ENCODE peak calls at places on chromosomes 6 and 20, in ten cellular contexts. N, R, V, Y, L, H, D, J, B and X are unnamed samples.

GRCh38 chr6:36980876-36981619 is 4.9 kb downstream of the MTCH1 start:
- DNase-seq in V (no peak), N (no peak), H (no peak), J (peak), Y (no peak), D (no peak), R (no peak), B (no peak), L (no peak), X (no peak)

GRCh38 chr6:29791162-29791561 is 36.5 kb upstream of the HLA-G start:
- DNase-seq in N (no peak), L (no peak), Y (peak), R (no peak), H (peak), B (no peak), J (peak), D (no peak), V (no peak), X (no peak)

GRCh38 chr6:28863607-28864320 is 60.0 kb downstream of the TRIM27 start:
- DNase-seq in L (no peak), H (peak), D (peak), J (peak), N (peak), Y (peak), R (peak), V (peak), B (peak), X (peak)

GRCh38 chr6:17004269-17004668 is 97.6 kb upstream of the STMND1 start:
- DNase-seq in J (peak), Y (no peak), D (no peak), R (no peak), V (no peak), H (no peak), B (no peak), L (no peak), N (no peak), X (no peak)

GRCh38 chr6:11324453-11325023 is 92.1 kb upstream of the NEDD9 start:
- DNase-seq in D (no peak), L (no peak), H (no peak), V (no peak), B (no peak), Y (no peak), N (no peak), J (no peak), R (no peak), X (no peak)

GRCh38 chr20:37375227-37375626 is 29.3 kb downstream of the SRC start:
- DNase-seq in R (no peak), Y (no peak), J (no peak), V (no peak), L (no peak), B (no peak), N (no peak), H (no peak), D (no peak), X (no peak)

GRCh38 chr6:112178846-112179245 is 75.5 kb downstream of the LAMA4 start:
- DNase-seq in R (no peak), N (no peak), H (no peak), J (no peak), V (no peak), D (no peak), B (no peak), Y (no peak), L (no peak), X (no peak)

GRCh38 chr6:89842228-89842627 is 12.5 kb downstream of the CASP8AP2 start:
- DNase-seq in B (no peak), N (no peak), H (no peak), Y (no peak), L (no peak), V (no peak), D (no peak), J (peak), R (peak), X (no peak)

GRCh38 chr6:71123051-71123450 is 165.6 kb upstream of the OGFRL1 start:
- DNase-seq in D (no peak), B (no peak), N (no peak), R (peak), V (no peak), H (no peak), J (no peak), Y (no peak), L (no peak), X (no peak)

GRCh38 chr20:5729348-5729747 is 20.9 kb upstream of the SHLD1 start:
- DNase-seq in D (peak), Y (peak), H (no peak), R (no peak), J (no peak), B (no peak), V (no peak), N (no peak), L (no peak), X (no peak)

GRCh38 chr6:100376103-100376502 is 88.6 kb downstream of the SIM1 start:
- DNase-seq in L (no peak), H (no peak), Y (no peak), R (no peak), D (no peak), B (no peak), V (no peak), N (no peak), J (no peak), X (no peak)

GRCh38 chr6:113599444-113599843 is 257.7 kb upstream of the MARCKS start:
- DNase-seq in D (no peak), Y (no peak), H (no peak), V (no peak), N (no peak), B (no peak), J (no peak), R (peak), L (no peak), X (no peak)

GRCh38 chr6:140062042-140063041 is 687.9 kb upstream of the CITED2 start:
- DNase-seq in B (no peak), H (peak), V (peak), L (no peak), R (peak), N (peak), Y (peak), J (peak), D (peak), X (peak)

GRCh38 chr20:5580940-5581708 is 169.1 kb upstream of the SHLD1 start:
- DNase-seq in B (no peak), Y (no peak), H (no peak), R (no peak), J (no peak), L (no peak), D (no peak), N (no peak), V (no peak), X (no peak)

GRCh38 chr6:71544028-71544427 is 255.4 kb downstream of the OGFRL1 start:
- DNase-seq in B (no peak), N (no peak), V (no peak), H (no peak), R (peak), J (peak), Y (peak), D (no peak), L (no peak), X (no peak)

GRCh38 chr6:130810307-130811030 is 16.7 kb upstream of the SMLR1 start:
- DNase-seq in B (no peak), H (no peak), N (no peak), L (no peak), V (no peak), D (no peak), R (peak), Y (no peak), J (peak), X (no peak)

GRCh38 chr6:37783831-37784584 is 35.5 kb upstream of the ZFAND3 start:
- DNase-seq in Y (no peak), D (no peak), J (peak), N (peak), L (no peak), V (peak), H (no peak), R (no peak), B (peak), X (peak)

GRCh38 chr6:52877786-52878185 is 31.7 kb downstream of the GSTA3 start:
- DNase-seq in B (no peak), R (peak), L (no peak), J (peak), N (no peak), Y (no peak), H (no peak), V (no peak), D (no peak), X (no peak)

GRCh38 chr6:52877168-52877567 is 32.3 kb downstream of the GSTA3 start:
- DNase-seq in J (peak), V (no peak), N (no peak), D (peak), R (peak), Y (peak), B (no peak), L (peak), H (peak), X (no peak)

GRCh38 chr6:52881996-52882841 is 27.3 kb downstream of the GSTA3 start:
- DNase-seq in R (peak), D (peak), Y (peak), H (peak), V (peak), N (peak), J (peak), L (peak), B (peak), X (peak)

GRCh38 chr6:52876056-52876787 is 33.3 kb downstream of the GSTA3 start:
- DNase-seq in Y (no peak), J (peak), B (no peak), L (no peak), V (no peak), H (no peak), R (no peak), N (no peak), D (no peak), X (no peak)

GRCh38 chr6:52881662-52881995 is 27.9 kb downstream of the GSTA3 start:
- DNase-seq in D (no peak), H (no peak), Y (no peak), R (no peak), L (no peak), B (no peak), N (no peak), V (no peak), J (no peak), X (no peak)
- H3K4me3 ChIP-seq in D (peak), H (no peak), Y (peak), R (no peak), L (no peak), B (peak), N (peak), V (peak), J (peak), X (peak)

GRCh38 chr6:80489911-80490635 is 383.6 kb downstream of the BCKDHB start:
- DNase-seq in N (no peak), R (peak), L (no peak), B (no peak), V (no peak), D (no peak), J (no peak), H (peak), Y (no peak), X (no peak)
- H3K27ac ChIP-seq in N (no peak), R (no peak), L (no peak), B (no peak), V (no peak), D (no peak), J (no peak), H (no peak), Y (no peak), X (no peak)

GRCh38 chr6:118873239-118873638 is 20.7 kb upstream of the ASF1A start:
- DNase-seq in H (no peak), V (no peak), Y (no peak), N (no peak), L (no peak), J (no peak), R (no peak), D (no peak), B (no peak), X (no peak)

GRCh38 chr6:118872318-118872717 is 21.6 kb upstream of the ASF1A start:
- DNase-seq in L (no peak), R (no peak), V (no peak), H (no peak), J (no peak), N (no peak), B (no peak), Y (no peak), D (no peak), X (no peak)

GRCh38 chr6:118872726-118873125 is 21.2 kb upstream of the ASF1A start:
- DNase-seq in D (no peak), B (no peak), R (peak), N (no peak), J (no peak), H (no peak), V (no peak), Y (no peak), L (no peak), X (no peak)

GRCh38 chr6:118869894-118870665 is 23.9 kb upstream of the ASF1A start:
- DNase-seq in H (no peak), N (no peak), J (no peak), Y (no peak), V (no peak), R (peak), D (no peak), B (no peak), L (no peak), X (no peak)

DNA sequence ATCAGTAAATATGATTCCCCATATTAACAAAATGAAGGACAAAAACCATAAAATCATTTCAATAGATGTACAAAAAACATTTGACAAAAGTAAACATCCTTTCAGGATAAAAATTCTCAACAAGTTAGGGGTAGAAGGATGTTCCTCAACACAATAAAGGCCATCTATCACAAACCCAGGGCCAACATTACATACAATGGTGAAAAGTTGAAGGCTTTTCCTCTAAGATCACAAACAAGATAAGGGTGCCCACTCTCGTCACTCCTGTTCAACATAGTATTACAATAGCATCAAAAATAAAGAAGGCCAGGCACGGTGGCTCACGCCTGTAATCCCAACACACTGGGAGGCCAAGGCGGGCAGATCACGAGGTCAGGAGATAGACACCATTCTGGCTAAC is 22.6 kb upstream of the ASF1A start:
- DNase-seq in R (no peak), V (no peak), D (no peak), N (no peak), Y (no peak), J (no peak), H (no peak), L (no peak), B (no peak), X (no peak)
- H3K4me3 ChIP-seq in R (no peak), V (no peak), D (no peak), N (no peak), Y (no peak), J (no peak), H (no peak), L (no peak), B (no peak), X (no peak)

GRCh38 chr6:99348220-99348822 is 1.2 kb downstream of the FAXC start:
- DNase-seq in N (no peak), R (no peak), J (no peak), D (no peak), B (no peak), H (no peak), L (no peak), Y (no peak), V (no peak), X (no peak)
- H3K27ac ChIP-seq in N (no peak), R (no peak), J (no peak), D (no peak), B (no peak), H (no peak), L (no peak), Y (no peak), V (no peak), X (no peak)

DNA sequence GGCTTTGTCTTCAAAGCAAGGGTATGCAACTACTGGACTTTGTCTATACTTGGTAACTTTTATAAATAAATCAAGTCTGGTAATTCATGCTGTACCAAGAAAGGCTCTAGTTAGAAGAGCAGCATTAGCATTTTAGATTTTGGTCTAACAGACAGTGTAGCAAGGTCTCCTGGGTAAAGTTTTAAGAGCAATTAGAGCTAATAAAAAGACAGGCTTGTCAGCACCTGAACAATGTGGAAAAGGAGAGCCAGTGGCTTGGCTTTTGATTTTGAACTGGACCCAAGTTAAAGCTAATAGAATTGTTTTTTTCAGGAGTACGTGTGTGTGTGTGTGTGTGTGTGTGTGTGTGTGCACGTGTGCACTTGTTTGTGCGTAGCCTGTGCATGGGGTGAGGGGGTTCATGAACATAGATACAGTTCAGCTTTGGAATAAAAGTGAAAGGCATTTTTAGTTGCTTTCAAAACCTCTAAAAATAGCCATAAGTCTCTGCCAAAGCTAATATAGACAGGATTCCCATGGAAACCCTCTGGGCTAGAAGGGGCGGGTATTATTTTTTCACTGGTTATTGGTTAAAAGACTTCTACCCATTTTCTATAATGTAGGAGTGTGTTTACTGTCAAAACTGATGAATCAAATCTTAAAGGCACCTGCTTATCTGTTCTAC is 138.4 kb downstream of the KCNQ5 start:
- DNase-seq in B (no peak), R (peak), V (no peak), Y (no peak), N (no peak), H (no peak), D (no peak), L (no peak), J (peak), X (no peak)
- H3K4me3 ChIP-seq in B (no peak), R (no peak), V (no peak), Y (no peak), N (no peak), H (no peak), D (no peak), L (no peak), J (no peak), X (no peak)

DNA sequence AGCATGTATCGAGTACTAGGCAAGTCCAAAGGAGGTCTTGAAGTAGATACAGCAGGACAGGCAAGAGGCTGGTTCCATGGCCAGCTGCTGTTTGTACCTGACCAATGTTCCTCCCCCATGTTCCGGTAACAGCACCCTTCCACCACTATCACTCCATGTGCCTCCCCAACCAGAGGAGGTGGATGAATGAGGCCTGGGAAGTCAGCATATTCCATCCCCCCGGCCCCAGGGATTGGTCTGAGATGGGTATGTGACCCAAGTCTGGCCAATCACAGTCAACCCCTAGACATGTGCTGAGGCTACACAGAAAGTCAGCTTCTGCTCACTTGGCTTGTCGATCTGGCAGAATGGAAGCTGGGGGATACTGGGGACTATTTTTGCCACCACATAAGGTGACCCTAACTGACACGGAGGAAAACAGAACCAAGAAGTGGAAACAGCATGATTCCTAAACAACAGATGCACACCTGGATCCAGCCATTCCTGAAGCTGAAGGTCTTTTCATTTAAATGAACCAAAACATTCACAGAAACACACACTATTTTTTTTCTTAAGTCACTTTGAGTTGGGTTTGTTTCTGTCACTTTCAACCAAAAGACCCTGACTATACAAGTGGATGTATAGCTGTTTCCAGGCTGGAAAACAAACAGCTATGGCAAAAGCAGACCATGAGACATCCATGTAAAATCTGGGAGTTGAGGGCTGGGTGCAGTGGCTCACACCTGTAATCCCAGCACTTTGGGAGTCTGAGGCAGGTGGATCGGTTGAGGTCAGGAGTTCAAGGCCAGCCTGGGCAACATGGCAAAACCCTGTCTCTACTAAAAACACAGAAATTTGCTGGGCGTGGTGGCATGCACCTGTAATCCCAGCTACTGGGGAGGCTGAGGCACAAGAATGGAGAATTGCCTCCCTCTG is 70.4 kb upstream of the PTPN1 start:
- DNase-seq in L (no peak), V (no peak), N (no peak), J (peak), R (no peak), H (no peak), Y (no peak), B (no peak), D (no peak), X (no peak)
- H3K27ac ChIP-seq in L (peak), V (peak), N (peak), J (peak), R (peak), H (peak), Y (peak), B (no peak), D (peak), X (peak)

GRCh38 chr6:126182650-126183311 is 157.1 kb upstream of the CENPW start:
- DNase-seq in J (no peak), B (no peak), V (no peak), L (no peak), H (peak), N (no peak), D (peak), Y (peak), R (peak), X (no peak)

GRCh38 chr6:126180585-126180984 is 159.3 kb upstream of the CENPW start:
- DNase-seq in R (peak), Y (peak), V (no peak), J (peak), N (no peak), B (no peak), L (peak), D (peak), H (peak), X (no peak)

GRCh38 chr6:126176266-126176665 is 163.6 kb upstream of the CENPW start:
- DNase-seq in D (peak), Y (peak), B (no peak), R (no peak), N (no peak), H (peak), J (peak), L (no peak), V (no peak), X (no peak)

GRCh38 chr6:126181890-126182289 is 158.0 kb upstream of the CENPW start:
- DNase-seq in V (no peak), B (no peak), R (no peak), H (no peak), J (no peak), N (no peak), L (no peak), D (no peak), Y (no peak), X (no peak)

DNA sequence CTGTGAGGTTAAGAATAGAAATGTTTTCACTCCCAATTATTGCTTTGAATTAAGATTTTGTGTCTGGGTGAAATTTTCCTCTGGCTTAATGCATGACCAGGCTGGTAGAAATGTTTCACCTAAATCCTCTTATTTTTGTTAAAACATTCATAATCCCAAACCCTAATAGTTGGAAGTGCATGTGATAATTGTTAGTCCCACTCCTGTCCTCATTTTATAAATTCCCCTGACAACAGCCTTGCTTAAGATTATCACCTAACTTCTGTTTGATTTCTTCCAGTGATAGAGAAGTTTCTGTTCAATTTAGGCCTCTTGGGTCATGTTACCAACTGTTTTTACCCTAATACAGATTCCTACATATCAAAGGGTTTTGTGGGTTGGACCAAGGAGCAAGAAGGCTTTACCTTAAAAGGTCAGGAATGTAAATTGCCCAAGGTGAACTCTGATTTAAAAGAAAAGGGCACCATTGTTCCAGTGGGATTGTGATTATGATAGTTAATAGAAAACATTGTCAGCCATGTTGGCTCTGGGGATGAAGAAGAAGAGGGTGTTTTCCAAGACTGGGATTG is 158.7 kb upstream of the CENPW start:
- DNase-seq in B (no peak), V (no peak), R (no peak), J (no peak), Y (peak), H (peak), D (no peak), L (no peak), N (no peak), X (no peak)
- H3K4me3 ChIP-seq in B (no peak), V (no peak), R (no peak), J (no peak), Y (no peak), H (no peak), D (no peak), L (no peak), N (no peak), X (no peak)